ENCODE peak calls at places on chromosomes 1 and 21, in five cellular contexts. One of them, this sample, is unnamed. For H3K4me1, the result is how much of the 10 kb centered on the place peaks cover.

GRCh38 chr1:25642710-25643109 is 26.1 kb downstream of the MAN1C1 start:
- DNase-seq in IMR-90: peak
- DNase-seq in OCI-LY7: no peak
- DNase-seq in PC-3: no peak
- DNase-seq in HCT116: no peak
- DNase-seq in this sample: peak

GRCh38 chr1:237895630-237896029 is 4.9 kb upstream of the ZP4 start:
- DNase-seq in IMR-90: no peak
- DNase-seq in OCI-LY7: no peak
- DNase-seq in PC-3: no peak
- DNase-seq in HCT116: no peak
- DNase-seq in this sample: no peak

GRCh38 chr1:203627819-203628184 is 1.2 kb downstream of the ATP2B4 start:
- DNase-seq in IMR-90: no peak
- DNase-seq in OCI-LY7: peak
- DNase-seq in PC-3: peak
- DNase-seq in HCT116: no peak
- DNase-seq in this sample: peak

GRCh38 chr1:227939791-227940771 is 7.7 kb downstream of the WNT9A start:
- DNase-seq in IMR-90: no peak
- DNase-seq in OCI-LY7: no peak
- DNase-seq in PC-3: no peak
- DNase-seq in HCT116: no peak
- DNase-seq in this sample: no peak

GRCh38 chr1:97145321-97145956 is 423.9 kb downstream of the PTBP2 start:
- DNase-seq in IMR-90: peak
- DNase-seq in OCI-LY7: no peak
- DNase-seq in PC-3: no peak
- DNase-seq in HCT116: no peak
- DNase-seq in this sample: no peak

GRCh38 chr21:37155216-37155615 is 82.2 kb downstream of the TTC3 start:
- DNase-seq in IMR-90: peak
- DNase-seq in OCI-LY7: no peak
- DNase-seq in PC-3: peak
- DNase-seq in HCT116: no peak
- DNase-seq in this sample: no peak

GRCh38 chr1:43293896-43294760 is 6.7 kb upstream of the TIE1 start:
- DNase-seq in IMR-90: peak
- DNase-seq in OCI-LY7: no peak
- DNase-seq in PC-3: peak
- DNase-seq in HCT116: no peak
- DNase-seq in this sample: no peak

GRCh38 chr1:241641748-241642592 is 1.8 kb upstream of the CHML start:
- DNase-seq in IMR-90: peak
- DNase-seq in OCI-LY7: no peak
- DNase-seq in PC-3: peak
- DNase-seq in HCT116: no peak
- DNase-seq in this sample: no peak

GRCh38 chr1:221725683-221726330 is 16.1 kb downstream of the DUSP10 start:
- DNase-seq in IMR-90: peak
- DNase-seq in OCI-LY7: no peak
- DNase-seq in PC-3: peak
- DNase-seq in HCT116: no peak
- DNase-seq in this sample: no peak

GRCh38 chr1:220880726-220881506 is 1.7 kb downstream of the HLX start:
- DNase-seq in IMR-90: peak
- DNase-seq in OCI-LY7: no peak
- DNase-seq in PC-3: peak
- DNase-seq in HCT116: no peak
- DNase-seq in this sample: no peak

GRCh38 chr1:200479816-200480215 is 70.0 kb upstream of the ZNF281 start:
- DNase-seq in IMR-90: no peak
- DNase-seq in OCI-LY7: no peak
- DNase-seq in PC-3: no peak
- DNase-seq in HCT116: no peak
- DNase-seq in this sample: no peak

GRCh38 chr1:7476402-7476801 is 294.7 kb upstream of the VAMP3 start:
- DNase-seq in IMR-90: no peak
- DNase-seq in OCI-LY7: no peak
- DNase-seq in PC-3: no peak
- DNase-seq in HCT116: no peak
- DNase-seq in this sample: no peak

GRCh38 chr1:172051898-172052297 is 210.6 kb downstream of the DNM3 start:
- DNase-seq in IMR-90: no peak
- DNase-seq in OCI-LY7: no peak
- DNase-seq in PC-3: no peak
- DNase-seq in HCT116: no peak
- DNase-seq in this sample: no peak

GRCh38 chr1:63630238-63630637 is 37.0 kb downstream of the PGM1 start:
- DNase-seq in IMR-90: no peak
- DNase-seq in OCI-LY7: no peak
- DNase-seq in PC-3: no peak
- DNase-seq in HCT116: no peak
- DNase-seq in this sample: no peak

GRCh38 chr21:27424601-27425000 is 457.7 kb upstream of the ADAMTS5 start:
- DNase-seq in IMR-90: peak
- DNase-seq in OCI-LY7: no peak
- DNase-seq in PC-3: no peak
- DNase-seq in HCT116: no peak
- DNase-seq in this sample: no peak

GRCh38 chr1:181179980-181180964 is 91.8 kb downstream of the IER5 start:
- DNase-seq in IMR-90: peak
- DNase-seq in OCI-LY7: no peak
- DNase-seq in PC-3: no peak
- DNase-seq in HCT116: no peak
- DNase-seq in this sample: peak

GRCh38 chr1:25565188-25565591 is 21.8 kb downstream of the LDLRAP1 start:
- DNase-seq in IMR-90: peak
- DNase-seq in OCI-LY7: peak
- DNase-seq in PC-3: no peak
- DNase-seq in HCT116: no peak
- DNase-seq in this sample: no peak

GRCh38 chr1:228988655-228989054 is 253.4 kb downstream of the RHOU start:
- DNase-seq in IMR-90: no peak
- DNase-seq in OCI-LY7: no peak
- DNase-seq in PC-3: no peak
- DNase-seq in HCT116: no peak
- DNase-seq in this sample: no peak

GRCh38 chr1:213221209-213221608 is 170.2 kb downstream of the RPS6KC1 start:
- DNase-seq in IMR-90: no peak
- DNase-seq in OCI-LY7: no peak
- DNase-seq in PC-3: no peak
- DNase-seq in HCT116: no peak
- DNase-seq in this sample: no peak

GRCh38 chr1:66597500-66597899 is 63.5 kb downstream of the SGIP1 start:
- DNase-seq in IMR-90: no peak
- DNase-seq in OCI-LY7: no peak
- DNase-seq in PC-3: no peak
- DNase-seq in HCT116: no peak
- DNase-seq in this sample: no peak

GRCh38 chr1:45573231-45573804 is 10.5 kb upstream of the NASP start:
- DNase-seq in IMR-90: no peak
- DNase-seq in OCI-LY7: no peak
- DNase-seq in PC-3: no peak
- DNase-seq in HCT116: no peak
- DNase-seq in this sample: no peak

GRCh38 chr21:45542667-45543370 is 579 bp upstream of the SLC19A1 start:
- DNase-seq in IMR-90: no peak
- DNase-seq in OCI-LY7: no peak
- DNase-seq in PC-3: no peak
- DNase-seq in HCT116: no peak
- DNase-seq in this sample: no peak

GRCh38 chr1:6783956-6784559 is 1.2 kb upstream of the CAMTA1 start:
- DNase-seq in IMR-90: no peak
- DNase-seq in OCI-LY7: peak
- DNase-seq in PC-3: peak
- DNase-seq in HCT116: no peak
- DNase-seq in this sample: no peak

GRCh38 chr1:56080123-56080522 is 499.2 kb downstream of the PLPP3 start:
- DNase-seq in IMR-90: peak
- DNase-seq in OCI-LY7: no peak
- DNase-seq in PC-3: peak
- DNase-seq in HCT116: no peak
- DNase-seq in this sample: no peak

GRCh38 chr1:50308883-50309282 is 114.4 kb downstream of the DMRTA2 start:
- DNase-seq in IMR-90: peak
- DNase-seq in OCI-LY7: peak
- DNase-seq in PC-3: peak
- DNase-seq in HCT116: no peak
- DNase-seq in this sample: peak

GRCh38 chr1:194873328-194873923 is 1687.0 kb upstream of the B3GALT2 start:
- DNase-seq in IMR-90: peak
- DNase-seq in OCI-LY7: no peak
- DNase-seq in PC-3: peak
- DNase-seq in HCT116: peak
- DNase-seq in this sample: no peak

GRCh38 chr1:164855930-164856329 is 296.9 kb downstream of the PBX1 start:
- DNase-seq in IMR-90: no peak
- DNase-seq in OCI-LY7: no peak
- DNase-seq in PC-3: no peak
- DNase-seq in HCT116: no peak
- DNase-seq in this sample: no peak

GRCh38 chr1:29136463-29136915 is 12.8 kb upstream of the TMEM200B start:
- DNase-seq in IMR-90: peak
- DNase-seq in OCI-LY7: no peak
- DNase-seq in PC-3: peak
- DNase-seq in HCT116: no peak
- DNase-seq in this sample: no peak

GRCh38 chr1:198079432-198079951 is 77.3 kb upstream of the NEK7 start:
- DNase-seq in IMR-90: no peak
- DNase-seq in OCI-LY7: no peak
- DNase-seq in PC-3: no peak
- DNase-seq in HCT116: no peak
- DNase-seq in this sample: no peak

GRCh38 chr1:69504730-69505252 is 62.9 kb upstream of the LRRC7 start:
- DNase-seq in IMR-90: no peak
- DNase-seq in OCI-LY7: no peak
- DNase-seq in PC-3: no peak
- DNase-seq in HCT116: no peak
- DNase-seq in this sample: no peak

GRCh38 chr1:210882414-210883221 is 251.3 kb downstream of the KCNH1 start:
- DNase-seq in IMR-90: peak
- DNase-seq in OCI-LY7: no peak
- DNase-seq in PC-3: peak
- DNase-seq in HCT116: no peak
- DNase-seq in this sample: no peak

GRCh38 chr1:155540000-155540874 is 22.4 kb downstream of the ASH1L start:
- DNase-seq in IMR-90: no peak
- DNase-seq in OCI-LY7: no peak
- DNase-seq in PC-3: no peak
- DNase-seq in HCT116: no peak
- DNase-seq in this sample: no peak
- H3K4me1 ChIP-seq in IMR-90: under half
- H3K4me1 ChIP-seq in OCI-LY7: under half
- H3K4me1 ChIP-seq in PC-3: under half
- H3K4me1 ChIP-seq in HCT116: under half
- H3K4me1 ChIP-seq in this sample: under half

GRCh38 chr21:31612889-31613785 is 46.4 kb upstream of the SOD1 start:
- DNase-seq in IMR-90: peak
- DNase-seq in OCI-LY7: no peak
- DNase-seq in PC-3: peak
- DNase-seq in HCT116: no peak
- DNase-seq in this sample: no peak
- H2AFZ ChIP-seq in IMR-90: peak
- H2AFZ ChIP-seq in OCI-LY7: no peak
- H2AFZ ChIP-seq in PC-3: no peak
- H2AFZ ChIP-seq in HCT116: no peak
- H2AFZ ChIP-seq in this sample: no peak

GRCh38 chr1:212035123-212035834 is at the start of the genes DTL and INTS7:
- DNase-seq in IMR-90: peak
- DNase-seq in OCI-LY7: peak
- DNase-seq in PC-3: peak
- DNase-seq in HCT116: peak
- DNase-seq in this sample: peak
- H3K4me1 ChIP-seq in IMR-90: under half
- H3K4me1 ChIP-seq in OCI-LY7: half or more
- H3K4me1 ChIP-seq in PC-3: half or more
- H3K4me1 ChIP-seq in HCT116: under half
- H3K4me1 ChIP-seq in this sample: half or more

GRCh38 chr1:22772054-22772453 is 61.4 kb downstream of the EPHB2 start:
- DNase-seq in IMR-90: no peak
- DNase-seq in OCI-LY7: no peak
- DNase-seq in PC-3: no peak
- DNase-seq in HCT116: no peak
- DNase-seq in this sample: no peak

GRCh38 chr1:22777658-22778057 is 67.0 kb downstream of the EPHB2 start:
- DNase-seq in IMR-90: no peak
- DNase-seq in OCI-LY7: no peak
- DNase-seq in PC-3: no peak
- DNase-seq in HCT116: no peak
- DNase-seq in this sample: no peak

GRCh38 chr1:22776051-22776611 is 65.5 kb downstream of the EPHB2 start:
- DNase-seq in IMR-90: no peak
- DNase-seq in OCI-LY7: no peak
- DNase-seq in PC-3: peak
- DNase-seq in HCT116: no peak
- DNase-seq in this sample: no peak

GRCh38 chr1:22773981-22774471 is 63.4 kb downstream of the EPHB2 start:
- DNase-seq in IMR-90: peak
- DNase-seq in OCI-LY7: no peak
- DNase-seq in PC-3: no peak
- DNase-seq in HCT116: no peak
- DNase-seq in this sample: no peak

DNA sequence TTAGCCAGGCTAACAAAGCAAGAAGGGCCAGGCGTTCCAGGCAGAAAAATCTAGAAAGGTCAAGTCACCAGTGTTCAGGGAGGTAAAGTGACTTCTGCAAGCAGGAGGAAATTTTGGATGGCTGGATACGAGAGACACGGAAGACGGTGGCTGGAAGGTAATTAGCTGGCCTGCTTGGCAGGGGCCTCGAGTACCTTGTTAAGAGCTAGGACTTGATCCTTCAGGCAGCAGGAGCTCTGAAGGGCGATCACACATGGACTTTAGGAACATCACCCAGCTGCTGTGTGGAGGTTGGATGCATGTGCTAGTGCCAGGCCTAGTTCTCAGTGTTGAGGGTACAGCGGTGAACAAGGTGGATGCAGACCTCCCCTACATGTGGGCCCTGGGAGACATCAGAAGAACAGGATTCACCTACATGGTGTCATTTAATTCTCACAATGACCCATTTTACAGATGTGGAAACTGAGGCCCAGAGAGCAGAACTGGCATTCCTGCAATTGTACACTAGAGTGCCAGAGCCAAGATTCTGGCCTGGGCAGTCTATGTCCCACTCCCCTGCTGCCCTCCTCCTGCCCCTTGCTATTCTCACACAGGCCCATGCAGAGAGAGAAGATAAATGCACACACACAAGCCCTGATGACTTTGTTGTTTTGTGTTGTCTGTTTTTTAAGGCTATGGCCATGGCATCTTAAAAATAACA is 64.0 kb downstream of the EPHB2 start:
- DNase-seq in IMR-90: no peak
- DNase-seq in OCI-LY7: no peak
- DNase-seq in PC-3: no peak
- DNase-seq in HCT116: no peak
- DNase-seq in this sample: no peak
- H2AFZ ChIP-seq in IMR-90: no peak
- H2AFZ ChIP-seq in OCI-LY7: no peak
- H2AFZ ChIP-seq in PC-3: no peak
- H2AFZ ChIP-seq in HCT116: no peak
- H2AFZ ChIP-seq in this sample: no peak

GRCh38 chr1:155079487-155080249 is 1.0 kb downstream of the EFNA3 start:
- DNase-seq in IMR-90: no peak
- DNase-seq in OCI-LY7: no peak
- DNase-seq in PC-3: no peak
- DNase-seq in HCT116: no peak
- DNase-seq in this sample: no peak
- H3K4me1 ChIP-seq in IMR-90: under half
- H3K4me1 ChIP-seq in OCI-LY7: half or more
- H3K4me1 ChIP-seq in PC-3: half or more
- H3K4me1 ChIP-seq in HCT116: half or more
- H3K4me1 ChIP-seq in this sample: under half